ENCODE peak calls at places on chromosomes 3 and 15, in six cellular contexts. One of them, this sample, is unnamed.

GRCh38 chr3:15097889-15098288 is 1.1 kb downstream of the RBSN start:
- DNase-seq in choroid plexus epithelial cell: peak
- DNase-seq in mammary epithelial cell: peak
- DNase-seq in hepatic stellate cell: no peak
- DNase-seq in stomach: no peak
- DNase-seq in fibroblast of gingiva: no peak
- DNase-seq in this sample: no peak

GRCh38 chr3:46918634-46919033 is 41.1 kb downstream of the PTH1R start:
- DNase-seq in choroid plexus epithelial cell: no peak
- DNase-seq in mammary epithelial cell: no peak
- DNase-seq in hepatic stellate cell: no peak
- DNase-seq in stomach: no peak
- DNase-seq in fibroblast of gingiva: no peak
- DNase-seq in this sample: no peak

GRCh38 chr3:150793641-150794040 is 30.7 kb upstream of the SIAH2 start:
- DNase-seq in choroid plexus epithelial cell: no peak
- DNase-seq in mammary epithelial cell: no peak
- DNase-seq in hepatic stellate cell: no peak
- DNase-seq in stomach: no peak
- DNase-seq in fibroblast of gingiva: no peak
- DNase-seq in this sample: no peak

GRCh38 chr3:101189786-101190185 is 130.6 kb downstream of the IMPG2 start:
- DNase-seq in choroid plexus epithelial cell: peak
- DNase-seq in mammary epithelial cell: no peak
- DNase-seq in hepatic stellate cell: no peak
- DNase-seq in stomach: no peak
- DNase-seq in fibroblast of gingiva: peak
- DNase-seq in this sample: no peak

GRCh38 chr3:149299938-149300791 is 33.3 kb downstream of the TM4SF18 start:
- DNase-seq in choroid plexus epithelial cell: peak
- DNase-seq in mammary epithelial cell: peak
- DNase-seq in hepatic stellate cell: peak
- DNase-seq in stomach: peak
- DNase-seq in fibroblast of gingiva: peak
- DNase-seq in this sample: peak

GRCh38 chr3:19342428-19342827 is 194.1 kb downstream of the KCNH8 start:
- DNase-seq in choroid plexus epithelial cell: no peak
- DNase-seq in mammary epithelial cell: no peak
- DNase-seq in hepatic stellate cell: no peak
- DNase-seq in stomach: no peak
- DNase-seq in fibroblast of gingiva: no peak
- DNase-seq in this sample: no peak

GRCh38 chr3:7684193-7684592 is 817.4 kb upstream of the LMCD1 start:
- DNase-seq in choroid plexus epithelial cell: peak
- DNase-seq in mammary epithelial cell: no peak
- DNase-seq in hepatic stellate cell: no peak
- DNase-seq in stomach: no peak
- DNase-seq in fibroblast of gingiva: no peak
- DNase-seq in this sample: no peak

GRCh38 chr3:169822091-169822490 is 9.4 kb upstream of the LRRC34 start:
- DNase-seq in choroid plexus epithelial cell: no peak
- DNase-seq in mammary epithelial cell: no peak
- DNase-seq in hepatic stellate cell: no peak
- DNase-seq in stomach: no peak
- DNase-seq in fibroblast of gingiva: no peak
- DNase-seq in this sample: no peak

GRCh38 chr3:66712210-66712609 is 211.4 kb upstream of the LRIG1 start:
- DNase-seq in choroid plexus epithelial cell: no peak
- DNase-seq in mammary epithelial cell: peak
- DNase-seq in hepatic stellate cell: no peak
- DNase-seq in stomach: no peak
- DNase-seq in fibroblast of gingiva: no peak
- DNase-seq in this sample: no peak

GRCh38 chr15:65327651-65328393 is 23.3 kb downstream of the RNU5B-1 start:
- DNase-seq in choroid plexus epithelial cell: no peak
- DNase-seq in mammary epithelial cell: no peak
- DNase-seq in hepatic stellate cell: no peak
- DNase-seq in stomach: no peak
- DNase-seq in fibroblast of gingiva: no peak
- DNase-seq in this sample: no peak

GRCh38 chr3:63386568-63386967 is 108.5 kb downstream of the SYNPR start:
- DNase-seq in choroid plexus epithelial cell: no peak
- DNase-seq in mammary epithelial cell: no peak
- DNase-seq in hepatic stellate cell: no peak
- DNase-seq in stomach: no peak
- DNase-seq in fibroblast of gingiva: no peak
- DNase-seq in this sample: no peak

GRCh38 chr3:100706365-100706764 is 2.9 kb upstream of the TFG start:
- DNase-seq in choroid plexus epithelial cell: no peak
- DNase-seq in mammary epithelial cell: peak
- DNase-seq in hepatic stellate cell: no peak
- DNase-seq in stomach: no peak
- DNase-seq in fibroblast of gingiva: no peak
- DNase-seq in this sample: no peak

This sample was measured in amniotic stem cell.